ENCODE peak calls at places on chromosomes 6 and 20, in seven cellular contexts. One of them, this sample, is unnamed.

GRCh38 chr20:38812182-38812581 is 6.7 kb downstream of the PPP1R16B start:
- DNase-seq in NCI-H2081 treated with DMSO at 0.1 percent for 48 hours: no peak
- DNase-seq in stimulated activated CD8-positive, alpha-beta memory T cell treated with anti-CD3 and anti-CD28 coated beads, Interleukin-15, amount 100 ng/mL, for 4 hours: no peak
- DNase-seq in foreskin fibroblast: no peak
- DNase-seq in AG09309: no peak
- DNase-seq in amniotic epithelial cell: no peak
- DNase-seq in fibroblast of the conjunctiva: no peak
- DNase-seq in this sample: no peak

GRCh38 chr6:43376551-43376981 is 7.1 kb upstream of the ZNF318 start:
- DNase-seq in NCI-H2081 treated with DMSO at 0.1 percent for 48 hours: no peak
- DNase-seq in stimulated activated CD8-positive, alpha-beta memory T cell treated with anti-CD3 and anti-CD28 coated beads, Interleukin-15, amount 100 ng/mL, for 4 hours: no peak
- DNase-seq in foreskin fibroblast: peak
- DNase-seq in AG09309: no peak
- DNase-seq in amniotic epithelial cell: peak
- DNase-seq in fibroblast of the conjunctiva: no peak
- DNase-seq in this sample: peak

GRCh38 chr6:111615916-111616612 is 10.4 kb upstream of the TRAF3IP2 start:
- DNase-seq in NCI-H2081 treated with DMSO at 0.1 percent for 48 hours: no peak
- DNase-seq in stimulated activated CD8-positive, alpha-beta memory T cell treated with anti-CD3 and anti-CD28 coated beads, Interleukin-15, amount 100 ng/mL, for 4 hours: no peak
- DNase-seq in foreskin fibroblast: peak
- DNase-seq in AG09309: no peak
- DNase-seq in amniotic epithelial cell: no peak
- DNase-seq in fibroblast of the conjunctiva: no peak
- DNase-seq in this sample: no peak

GRCh38 chr6:34924831-34925613 is 36.0 kb downstream of the ANKS1A start:
- DNase-seq in NCI-H2081 treated with DMSO at 0.1 percent for 48 hours: no peak
- DNase-seq in stimulated activated CD8-positive, alpha-beta memory T cell treated with anti-CD3 and anti-CD28 coated beads, Interleukin-15, amount 100 ng/mL, for 4 hours: no peak
- DNase-seq in foreskin fibroblast: no peak
- DNase-seq in AG09309: no peak
- DNase-seq in amniotic epithelial cell: no peak
- DNase-seq in fibroblast of the conjunctiva: no peak
- DNase-seq in this sample: no peak

GRCh38 chr20:10249048-10249770 is 30.6 kb downstream of the SNAP25 start:
- DNase-seq in NCI-H2081 treated with DMSO at 0.1 percent for 48 hours: no peak
- DNase-seq in stimulated activated CD8-positive, alpha-beta memory T cell treated with anti-CD3 and anti-CD28 coated beads, Interleukin-15, amount 100 ng/mL, for 4 hours: no peak
- DNase-seq in foreskin fibroblast: no peak
- DNase-seq in AG09309: no peak
- DNase-seq in amniotic epithelial cell: no peak
- DNase-seq in fibroblast of the conjunctiva: no peak
- DNase-seq in this sample: no peak

GRCh38 chr20:373171-373890 is 7.2 kb upstream of the TRIB3 start:
- DNase-seq in NCI-H2081 treated with DMSO at 0.1 percent for 48 hours: no peak
- DNase-seq in stimulated activated CD8-positive, alpha-beta memory T cell treated with anti-CD3 and anti-CD28 coated beads, Interleukin-15, amount 100 ng/mL, for 4 hours: no peak
- DNase-seq in foreskin fibroblast: peak
- DNase-seq in AG09309: no peak
- DNase-seq in amniotic epithelial cell: peak
- DNase-seq in fibroblast of the conjunctiva: peak
- DNase-seq in this sample: peak

GRCh38 chr6:167951781-167952511 is 45.5 kb upstream of the KIF25 start:
- DNase-seq in NCI-H2081 treated with DMSO at 0.1 percent for 48 hours: no peak
- DNase-seq in stimulated activated CD8-positive, alpha-beta memory T cell treated with anti-CD3 and anti-CD28 coated beads, Interleukin-15, amount 100 ng/mL, for 4 hours: no peak
- DNase-seq in foreskin fibroblast: no peak
- DNase-seq in AG09309: no peak
- DNase-seq in amniotic epithelial cell: no peak
- DNase-seq in fibroblast of the conjunctiva: no peak
- DNase-seq in this sample: no peak

GRCh38 chr20:48619126-48620101 is 208.4 kb downstream of the PREX1 start:
- DNase-seq in NCI-H2081 treated with DMSO at 0.1 percent for 48 hours: no peak
- DNase-seq in stimulated activated CD8-positive, alpha-beta memory T cell treated with anti-CD3 and anti-CD28 coated beads, Interleukin-15, amount 100 ng/mL, for 4 hours: no peak
- DNase-seq in foreskin fibroblast: peak
- DNase-seq in AG09309: no peak
- DNase-seq in amniotic epithelial cell: no peak
- DNase-seq in fibroblast of the conjunctiva: no peak
- DNase-seq in this sample: no peak

GRCh38 chr20:50625986-50626677 is 65.2 kb downstream of the RIPOR3 start:
- DNase-seq in NCI-H2081 treated with DMSO at 0.1 percent for 48 hours: no peak
- DNase-seq in stimulated activated CD8-positive, alpha-beta memory T cell treated with anti-CD3 and anti-CD28 coated beads, Interleukin-15, amount 100 ng/mL, for 4 hours: no peak
- DNase-seq in foreskin fibroblast: peak
- DNase-seq in AG09309: no peak
- DNase-seq in amniotic epithelial cell: peak
- DNase-seq in fibroblast of the conjunctiva: peak
- DNase-seq in this sample: peak

GRCh38 chr6:138035070-138035469 is 72.1 kb downstream of the PERP start:
- DNase-seq in NCI-H2081 treated with DMSO at 0.1 percent for 48 hours: no peak
- DNase-seq in stimulated activated CD8-positive, alpha-beta memory T cell treated with anti-CD3 and anti-CD28 coated beads, Interleukin-15, amount 100 ng/mL, for 4 hours: no peak
- DNase-seq in foreskin fibroblast: no peak
- DNase-seq in AG09309: no peak
- DNase-seq in amniotic epithelial cell: no peak
- DNase-seq in fibroblast of the conjunctiva: no peak
- DNase-seq in this sample: no peak

GRCh38 chr6:42237857-42238256 is 20.2 kb upstream of the MRPS10 start:
- DNase-seq in NCI-H2081 treated with DMSO at 0.1 percent for 48 hours: no peak
- DNase-seq in stimulated activated CD8-positive, alpha-beta memory T cell treated with anti-CD3 and anti-CD28 coated beads, Interleukin-15, amount 100 ng/mL, for 4 hours: no peak
- DNase-seq in foreskin fibroblast: no peak
- DNase-seq in AG09309: no peak
- DNase-seq in amniotic epithelial cell: no peak
- DNase-seq in fibroblast of the conjunctiva: no peak
- DNase-seq in this sample: no peak

GRCh38 chr6:34757687-34758274 is 476 bp downstream of the SNRPC start:
- DNase-seq in NCI-H2081 treated with DMSO at 0.1 percent for 48 hours: no peak
- DNase-seq in stimulated activated CD8-positive, alpha-beta memory T cell treated with anti-CD3 and anti-CD28 coated beads, Interleukin-15, amount 100 ng/mL, for 4 hours: no peak
- DNase-seq in foreskin fibroblast: no peak
- DNase-seq in AG09309: no peak
- DNase-seq in amniotic epithelial cell: no peak
- DNase-seq in fibroblast of the conjunctiva: no peak
- DNase-seq in this sample: no peak

GRCh38 chr20:38671186-38671585 is 53.1 kb upstream of the SLC32A1 start:
- DNase-seq in NCI-H2081 treated with DMSO at 0.1 percent for 48 hours: no peak
- DNase-seq in stimulated activated CD8-positive, alpha-beta memory T cell treated with anti-CD3 and anti-CD28 coated beads, Interleukin-15, amount 100 ng/mL, for 4 hours: no peak
- DNase-seq in foreskin fibroblast: no peak
- DNase-seq in AG09309: no peak
- DNase-seq in amniotic epithelial cell: no peak
- DNase-seq in fibroblast of the conjunctiva: no peak
- DNase-seq in this sample: no peak

GRCh38 chr20:41179961-41180360 is 42.6 kb downstream of the PLCG1 start:
- DNase-seq in NCI-H2081 treated with DMSO at 0.1 percent for 48 hours: no peak
- DNase-seq in stimulated activated CD8-positive, alpha-beta memory T cell treated with anti-CD3 and anti-CD28 coated beads, Interleukin-15, amount 100 ng/mL, for 4 hours: no peak
- DNase-seq in foreskin fibroblast: no peak
- DNase-seq in AG09309: no peak
- DNase-seq in amniotic epithelial cell: no peak
- DNase-seq in fibroblast of the conjunctiva: no peak
- DNase-seq in this sample: no peak

GRCh38 chr6:30816791-30817739 is 67.3 kb upstream of the DDR1 start:
- DNase-seq in NCI-H2081 treated with DMSO at 0.1 percent for 48 hours: no peak
- DNase-seq in stimulated activated CD8-positive, alpha-beta memory T cell treated with anti-CD3 and anti-CD28 coated beads, Interleukin-15, amount 100 ng/mL, for 4 hours: no peak
- DNase-seq in foreskin fibroblast: no peak
- DNase-seq in AG09309: no peak
- DNase-seq in amniotic epithelial cell: no peak
- DNase-seq in fibroblast of the conjunctiva: no peak
- DNase-seq in this sample: no peak

GRCh38 chr6:6984585-6985366 is 123.0 kb upstream of the RREB1 start:
- DNase-seq in NCI-H2081 treated with DMSO at 0.1 percent for 48 hours: no peak
- DNase-seq in stimulated activated CD8-positive, alpha-beta memory T cell treated with anti-CD3 and anti-CD28 coated beads, Interleukin-15, amount 100 ng/mL, for 4 hours: no peak
- DNase-seq in foreskin fibroblast: no peak
- DNase-seq in AG09309: no peak
- DNase-seq in amniotic epithelial cell: no peak
- DNase-seq in fibroblast of the conjunctiva: no peak
- DNase-seq in this sample: no peak

GRCh38 chr20:41956316-41957050 is 338.3 kb upstream of the CHD6 start:
- DNase-seq in NCI-H2081 treated with DMSO at 0.1 percent for 48 hours: no peak
- DNase-seq in stimulated activated CD8-positive, alpha-beta memory T cell treated with anti-CD3 and anti-CD28 coated beads, Interleukin-15, amount 100 ng/mL, for 4 hours: no peak
- DNase-seq in foreskin fibroblast: no peak
- DNase-seq in AG09309: no peak
- DNase-seq in amniotic epithelial cell: no peak
- DNase-seq in fibroblast of the conjunctiva: no peak
- DNase-seq in this sample: no peak

GRCh38 chr6:87054143-87054833 is 40.6 kb downstream of the CGA start:
- DNase-seq in NCI-H2081 treated with DMSO at 0.1 percent for 48 hours: no peak
- DNase-seq in stimulated activated CD8-positive, alpha-beta memory T cell treated with anti-CD3 and anti-CD28 coated beads, Interleukin-15, amount 100 ng/mL, for 4 hours: no peak
- DNase-seq in foreskin fibroblast: no peak
- DNase-seq in AG09309: no peak
- DNase-seq in amniotic epithelial cell: no peak
- DNase-seq in fibroblast of the conjunctiva: no peak
- DNase-seq in this sample: no peak

GRCh38 chr20:63434599-63435378 is 37.7 kb downstream of the KCNQ2 start:
- DNase-seq in NCI-H2081 treated with DMSO at 0.1 percent for 48 hours: no peak
- DNase-seq in stimulated activated CD8-positive, alpha-beta memory T cell treated with anti-CD3 and anti-CD28 coated beads, Interleukin-15, amount 100 ng/mL, for 4 hours: peak
- DNase-seq in foreskin fibroblast: peak
- DNase-seq in AG09309: no peak
- DNase-seq in amniotic epithelial cell: peak
- DNase-seq in fibroblast of the conjunctiva: peak
- DNase-seq in this sample: peak

GRCh38 chr6:111642463-111643158 is 36.9 kb upstream of the TRAF3IP2 start:
- DNase-seq in NCI-H2081 treated with DMSO at 0.1 percent for 48 hours: no peak
- DNase-seq in stimulated activated CD8-positive, alpha-beta memory T cell treated with anti-CD3 and anti-CD28 coated beads, Interleukin-15, amount 100 ng/mL, for 4 hours: no peak
- DNase-seq in foreskin fibroblast: peak
- DNase-seq in AG09309: no peak
- DNase-seq in amniotic epithelial cell: peak
- DNase-seq in fibroblast of the conjunctiva: peak
- DNase-seq in this sample: peak

GRCh38 chr6:73121421-73121993 is 103.8 kb downstream of the KHDC1L start:
- DNase-seq in NCI-H2081 treated with DMSO at 0.1 percent for 48 hours: no peak
- DNase-seq in stimulated activated CD8-positive, alpha-beta memory T cell treated with anti-CD3 and anti-CD28 coated beads, Interleukin-15, amount 100 ng/mL, for 4 hours: no peak
- DNase-seq in foreskin fibroblast: peak
- DNase-seq in AG09309: peak
- DNase-seq in amniotic epithelial cell: peak
- DNase-seq in fibroblast of the conjunctiva: no peak
- DNase-seq in this sample: peak

GRCh38 chr6:123838612-123839279 is 35.1 kb downstream of the NKAIN2 start:
- DNase-seq in NCI-H2081 treated with DMSO at 0.1 percent for 48 hours: no peak
- DNase-seq in stimulated activated CD8-positive, alpha-beta memory T cell treated with anti-CD3 and anti-CD28 coated beads, Interleukin-15, amount 100 ng/mL, for 4 hours: no peak
- DNase-seq in foreskin fibroblast: no peak
- DNase-seq in AG09309: no peak
- DNase-seq in amniotic epithelial cell: no peak
- DNase-seq in fibroblast of the conjunctiva: no peak
- DNase-seq in this sample: no peak

GRCh38 chr20:36820073-36820472 is 46.5 kb upstream of the DSN1 start:
- DNase-seq in NCI-H2081 treated with DMSO at 0.1 percent for 48 hours: no peak
- DNase-seq in stimulated activated CD8-positive, alpha-beta memory T cell treated with anti-CD3 and anti-CD28 coated beads, Interleukin-15, amount 100 ng/mL, for 4 hours: no peak
- DNase-seq in foreskin fibroblast: no peak
- DNase-seq in AG09309: no peak
- DNase-seq in amniotic epithelial cell: no peak
- DNase-seq in fibroblast of the conjunctiva: no peak
- DNase-seq in this sample: no peak

GRCh38 chr6:2179950-2180349 is 65.5 kb downstream of the GMDS start:
- DNase-seq in NCI-H2081 treated with DMSO at 0.1 percent for 48 hours: no peak
- DNase-seq in stimulated activated CD8-positive, alpha-beta memory T cell treated with anti-CD3 and anti-CD28 coated beads, Interleukin-15, amount 100 ng/mL, for 4 hours: no peak
- DNase-seq in foreskin fibroblast: peak
- DNase-seq in AG09309: no peak
- DNase-seq in amniotic epithelial cell: peak
- DNase-seq in fibroblast of the conjunctiva: peak
- DNase-seq in this sample: no peak

GRCh38 chr20:44467289-44467883 is 8.3 kb upstream of the TTPAL start:
- DNase-seq in NCI-H2081 treated with DMSO at 0.1 percent for 48 hours: no peak
- DNase-seq in stimulated activated CD8-positive, alpha-beta memory T cell treated with anti-CD3 and anti-CD28 coated beads, Interleukin-15, amount 100 ng/mL, for 4 hours: no peak
- DNase-seq in foreskin fibroblast: peak
- DNase-seq in AG09309: no peak
- DNase-seq in amniotic epithelial cell: peak
- DNase-seq in fibroblast of the conjunctiva: peak
- DNase-seq in this sample: peak

GRCh38 chr6:139580592-139581484 is 206.4 kb upstream of the CITED2 start:
- DNase-seq in NCI-H2081 treated with DMSO at 0.1 percent for 48 hours: no peak
- DNase-seq in stimulated activated CD8-positive, alpha-beta memory T cell treated with anti-CD3 and anti-CD28 coated beads, Interleukin-15, amount 100 ng/mL, for 4 hours: no peak
- DNase-seq in foreskin fibroblast: no peak
- DNase-seq in AG09309: no peak
- DNase-seq in amniotic epithelial cell: no peak
- DNase-seq in fibroblast of the conjunctiva: no peak
- DNase-seq in this sample: no peak

GRCh38 chr6:21738180-21739094 is 144.9 kb downstream of the SOX4 start:
- DNase-seq in NCI-H2081 treated with DMSO at 0.1 percent for 48 hours: no peak
- DNase-seq in stimulated activated CD8-positive, alpha-beta memory T cell treated with anti-CD3 and anti-CD28 coated beads, Interleukin-15, amount 100 ng/mL, for 4 hours: no peak
- DNase-seq in foreskin fibroblast: peak
- DNase-seq in AG09309: no peak
- DNase-seq in amniotic epithelial cell: no peak
- DNase-seq in fibroblast of the conjunctiva: no peak
- DNase-seq in this sample: peak

GRCh38 chr6:149716181-149716580 is 1.7 kb downstream of the LATS1 start:
- DNase-seq in NCI-H2081 treated with DMSO at 0.1 percent for 48 hours: no peak
- DNase-seq in stimulated activated CD8-positive, alpha-beta memory T cell treated with anti-CD3 and anti-CD28 coated beads, Interleukin-15, amount 100 ng/mL, for 4 hours: no peak
- DNase-seq in foreskin fibroblast: no peak
- DNase-seq in AG09309: no peak
- DNase-seq in amniotic epithelial cell: no peak
- DNase-seq in fibroblast of the conjunctiva: no peak
- DNase-seq in this sample: peak